ENCODE peak calls at places on chromosomes 13 and 19, in four cellular contexts. One of them, this sample, is unnamed.

GRCh38 chr13:78732445-78733017 is 73.6 kb upstream of the OBI1 start:
- DNase-seq in GM12878: no peak
- DNase-seq in HepG2: no peak
- DNase-seq in K562: no peak
- DNase-seq in this sample: no peak

GRCh38 chr19:2602391-2603181 is 99.9 kb downstream of the GNG7 start:
- DNase-seq in GM12878: no peak
- DNase-seq in HepG2: no peak
- DNase-seq in K562: no peak
- DNase-seq in this sample: peak; percentile 37

GRCh38 chr13:74246398-74246975 is 112.3 kb upstream of the KLF12 start:
- DNase-seq in GM12878: no peak
- DNase-seq in HepG2: no peak
- DNase-seq in K562: no peak
- DNase-seq in this sample: peak; percentile 38

GRCh38 chr13:21012211-21012610 is 49.2 kb downstream of the LATS2 start:
- DNase-seq in GM12878: no peak
- DNase-seq in HepG2: peak; percentile 12
- DNase-seq in K562: no peak
- DNase-seq in this sample: no peak

GRCh38 chr13:46296920-46297319 is 85.2 kb downstream of the LRRC63 start:
- DNase-seq in GM12878: no peak
- DNase-seq in HepG2: no peak
- DNase-seq in K562: peak; percentile 9
- DNase-seq in this sample: peak; percentile 66

GRCh38 chr13:44801990-44802389 is 187.3 kb downstream of the NUFIP1 start:
- DNase-seq in GM12878: no peak
- DNase-seq in HepG2: no peak
- DNase-seq in K562: no peak
- DNase-seq in this sample: peak; percentile 92

GRCh38 chr19:17294051-17294891 is 9.0 kb downstream of the ABHD8 start:
- DNase-seq in GM12878: no peak
- DNase-seq in HepG2: no peak
- DNase-seq in K562: peak; percentile 89
- DNase-seq in this sample: no peak

GRCh38 chr13:80881495-80882482 is 540.9 kb upstream of the SPRY2 start:
- DNase-seq in GM12878: no peak
- DNase-seq in HepG2: no peak
- DNase-seq in K562: peak; percentile 15
- DNase-seq in this sample: peak; percentile 81

GRCh38 chr13:33099860-33100259 is 83.6 kb downstream of the KL start:
- DNase-seq in GM12878: no peak
- DNase-seq in HepG2: no peak
- DNase-seq in K562: no peak
- DNase-seq in this sample: no peak

GRCh38 chr19:1260749-1261511 is 8.2 kb upstream of the CIRBP start:
- DNase-seq in GM12878: peak; percentile 85
- DNase-seq in HepG2: peak; percentile 88
- DNase-seq in K562: peak; percentile 90
- DNase-seq in this sample: peak; percentile 96

GRCh38 chr19:39833464-39834286 is at the start of gene DYRK1B:
- DNase-seq in GM12878: peak; percentile 92
- DNase-seq in HepG2: no peak
- DNase-seq in K562: peak; percentile 94
- DNase-seq in this sample: peak; percentile 97

GRCh38 chr13:25783480-25784081 is 268.2 kb downstream of the SHISA2 start:
- DNase-seq in GM12878: no peak
- DNase-seq in HepG2: no peak
- DNase-seq in K562: no peak
- DNase-seq in this sample: no peak

GRCh38 chr13:113552786-113553540 is 31.6 kb upstream of the TFDP1 start:
- DNase-seq in GM12878: no peak
- DNase-seq in HepG2: no peak
- DNase-seq in K562: no peak
- DNase-seq in this sample: peak; percentile 97

GRCh38 chr19:29967623-29968022 is 25.6 kb downstream of the URI1 start:
- DNase-seq in GM12878: no peak
- DNase-seq in HepG2: no peak
- DNase-seq in K562: no peak
- DNase-seq in this sample: no peak

GRCh38 chr13:81025091-81025490 is 684.2 kb upstream of the SPRY2 start:
- DNase-seq in GM12878: no peak
- DNase-seq in HepG2: no peak
- DNase-seq in K562: no peak
- DNase-seq in this sample: no peak

GRCh38 chr19:41398042-41398403 is 405 bp downstream of the BCKDHA start:
- DNase-seq in GM12878: no peak
- DNase-seq in HepG2: no peak
- DNase-seq in K562: no peak
- DNase-seq in this sample: no peak

GRCh38 chr13:33111414-33112110 is 95.3 kb downstream of the KL start:
- DNase-seq in GM12878: no peak
- DNase-seq in HepG2: peak; percentile 82
- DNase-seq in K562: no peak
- DNase-seq in this sample: peak; percentile 22

GRCh38 chr19:33684550-33685303 is 63.0 kb downstream of the CHST8 start:
- DNase-seq in GM12878: no peak
- DNase-seq in HepG2: no peak
- DNase-seq in K562: no peak
- DNase-seq in this sample: no peak

GRCh38 chr13:45298206-45298505 is 42.8 kb downstream of the TPT1 start:
- DNase-seq in GM12878: no peak
- DNase-seq in HepG2: no peak
- DNase-seq in K562: no peak
- DNase-seq in this sample: no peak

GRCh38 chr13:111325941-111326620 is 5.6 kb downstream of the TEX29 start:
- DNase-seq in GM12878: no peak
- DNase-seq in HepG2: no peak
- DNase-seq in K562: no peak
- DNase-seq in this sample: no peak

GRCh38 chr19:13906525-13906904 is 514 bp downstream of the CC2D1A start:
- DNase-seq in GM12878: no peak
- DNase-seq in HepG2: peak; percentile 58
- DNase-seq in K562: peak; percentile 79
- DNase-seq in this sample: no peak

GRCh38 chr13:63351081-63351480 is 1935.4 kb upstream of the PCDH20 start:
- DNase-seq in GM12878: no peak
- DNase-seq in HepG2: no peak
- DNase-seq in K562: no peak
- DNase-seq in this sample: no peak

GRCh38 chr13:101736551-101736950 is 284.1 kb downstream of the ITGBL1 start:
- DNase-seq in GM12878: no peak
- DNase-seq in HepG2: no peak
- DNase-seq in K562: no peak
- DNase-seq in this sample: no peak

GRCh38 chr19:20247016-20247683 is 80.1 kb downstream of the ZNF486 start:
- DNase-seq in GM12878: no peak
- DNase-seq in HepG2: no peak
- DNase-seq in K562: no peak
- DNase-seq in this sample: no peak

GRCh38 chr19:45767881-45768643 is 990 bp downstream of the SIX5 start:
- DNase-seq in GM12878: no peak
- DNase-seq in HepG2: peak; percentile 41
- DNase-seq in K562: peak; percentile 67
- DNase-seq in this sample: peak; percentile 72

DNA sequence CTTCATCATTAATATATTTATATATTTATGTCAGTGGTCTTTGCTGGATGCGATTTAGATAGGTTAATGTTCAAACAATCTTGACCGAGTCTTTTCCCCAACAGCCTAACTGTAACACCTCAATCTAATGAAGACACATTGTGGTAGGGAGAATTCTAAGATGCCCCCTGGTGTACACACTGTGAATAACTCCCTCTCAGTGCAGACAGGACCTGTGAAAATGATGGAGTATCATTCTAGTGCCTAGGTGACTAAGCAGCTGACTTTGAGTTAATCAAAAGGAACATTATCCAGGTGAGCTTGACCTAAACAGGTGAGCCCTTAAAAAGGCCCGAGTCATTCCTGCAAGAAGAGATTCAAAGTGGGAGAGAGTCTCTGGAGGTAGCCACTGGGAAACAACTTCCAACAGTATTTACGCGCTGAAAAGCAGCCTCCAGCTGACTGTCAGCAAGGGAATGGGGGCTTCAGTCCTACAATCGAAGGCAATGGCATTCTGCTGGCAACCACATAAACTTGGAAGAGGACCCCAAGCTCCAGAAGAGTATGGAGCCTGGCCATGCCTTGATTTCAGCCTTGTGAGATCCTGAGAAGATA is 28.0 kb upstream of the KBTBD7 start:
- DNase-seq in GM12878: peak; percentile 34
- DNase-seq in HepG2: peak; percentile 50
- DNase-seq in K562: peak; percentile 59
- DNase-seq in this sample: peak; percentile 72
- H3K9ac ChIP-seq in GM12878: no peak overlapping the region
- H3K9ac ChIP-seq in HepG2: no peak overlapping the region
- H3K9ac ChIP-seq in K562: no peak overlapping the region
- H3K9ac ChIP-seq in this sample: no peak overlapping the region

GRCh38 chr13:105464249-105464648 is 1071.2 kb downstream of the EFNB2 start:
- DNase-seq in GM12878: no peak
- DNase-seq in HepG2: no peak
- DNase-seq in K562: no peak
- DNase-seq in this sample: no peak
- TF ChIP-seq MAX in GM12878: no peak
- TF ChIP-seq MAX in HepG2: no peak
- TF ChIP-seq MAX in K562: no peak
- TF ChIP-seq MAX in this sample: no peak

GRCh38 chr19:50607388-50607787 is 32.3 kb downstream of the SYT3 start:
- DNase-seq in GM12878: no peak
- DNase-seq in HepG2: no peak
- DNase-seq in K562: no peak
- DNase-seq in this sample: no peak

GRCh38 chr19:50602089-50602422 is 33.8 kb upstream of the LRRC4B start:
- DNase-seq in GM12878: no peak
- DNase-seq in HepG2: no peak
- DNase-seq in K562: no peak
- DNase-seq in this sample: no peak

GRCh38 chr19:50602935-50603334 is 34.7 kb upstream of the LRRC4B start:
- DNase-seq in GM12878: no peak
- DNase-seq in HepG2: no peak
- DNase-seq in K562: peak; percentile 27
- DNase-seq in this sample: no peak

GRCh38 chr19:50602496-50602895 is 34.3 kb upstream of the LRRC4B start:
- DNase-seq in GM12878: no peak
- DNase-seq in HepG2: no peak
- DNase-seq in K562: no peak
- DNase-seq in this sample: no peak

DNA sequence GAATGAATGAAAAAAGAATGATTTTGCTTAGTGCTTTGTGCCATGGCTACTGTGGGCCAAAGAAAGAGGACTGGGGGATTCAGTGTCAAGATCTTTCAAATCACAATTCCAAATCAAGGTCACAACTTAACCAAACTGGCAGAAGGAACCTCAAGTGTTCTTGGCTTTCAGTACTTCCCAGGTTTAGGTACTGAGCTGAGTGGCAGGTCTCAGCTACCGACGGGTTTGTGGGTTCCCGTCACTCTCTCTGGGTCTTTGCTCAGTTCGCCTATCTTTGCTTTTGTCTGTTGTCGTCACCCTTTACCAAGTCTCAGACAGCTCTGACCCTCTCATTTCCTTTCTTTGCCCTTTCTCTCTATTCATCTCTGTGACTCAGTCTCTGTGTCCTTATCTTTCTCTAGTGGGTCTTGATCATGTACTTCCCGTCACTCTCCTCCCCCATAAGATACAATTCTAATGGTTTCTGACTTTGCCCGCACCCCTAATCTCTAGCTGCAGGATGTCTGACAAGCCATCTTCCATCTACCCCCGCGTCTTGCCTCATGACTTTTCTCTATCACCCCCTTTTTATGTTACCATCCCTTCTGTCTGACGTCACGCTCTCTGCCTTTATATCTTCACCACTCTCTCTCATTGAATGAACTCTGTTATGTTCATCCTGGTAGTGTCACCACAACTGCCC is 33.3 kb upstream of the LRRC4B start:
- DNase-seq in GM12878: no peak
- DNase-seq in HepG2: no peak
- DNase-seq in K562: peak; percentile 75
- DNase-seq in this sample: no peak
- TF ChIP-seq MYC in GM12878: no peak
- TF ChIP-seq MYC in HepG2: no peak
- TF ChIP-seq MYC in K562: no peak
- TF ChIP-seq MYC in this sample: no peak

GRCh38 chr19:48713864-48714755 is 5.4 kb downstream of the MAMSTR start:
- DNase-seq in GM12878: peak; percentile 97
- DNase-seq in HepG2: peak; percentile 99
- DNase-seq in K562: peak; percentile 98
- DNase-seq in this sample: peak; percentile 100
- H3K9ac ChIP-seq in GM12878: peak overlapping the region; percentile 87
- H3K9ac ChIP-seq in HepG2: peak overlapping the region; percentile 87
- H3K9ac ChIP-seq in K562: peak overlapping the region; percentile 80
- H3K9ac ChIP-seq in this sample: peak overlapping the region; percentile 76

DNA sequence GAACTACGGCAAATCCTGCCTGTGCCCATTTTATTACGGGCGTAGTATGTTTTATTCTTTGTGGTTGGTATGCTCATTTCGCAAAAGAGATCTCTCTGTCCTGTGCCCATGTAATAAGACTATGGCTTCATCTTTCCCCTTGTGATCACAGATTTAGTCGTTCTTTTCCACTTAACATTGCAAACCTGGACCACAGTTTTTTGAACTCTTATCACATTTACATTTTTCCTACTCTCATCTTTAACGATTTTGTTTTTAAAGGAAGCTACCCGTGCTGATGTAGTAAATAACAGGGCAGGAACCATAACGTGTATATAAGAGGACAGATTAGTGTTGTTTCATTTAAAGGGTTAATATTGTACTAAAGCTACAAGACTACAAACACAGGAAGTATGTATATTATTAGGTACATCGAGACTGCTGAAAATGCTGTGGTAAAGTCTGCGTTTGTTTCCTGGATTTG is 3.1 kb upstream of the MYCBP2 start:
- DNase-seq in GM12878: no peak
- DNase-seq in HepG2: no peak
- DNase-seq in K562: no peak
- DNase-seq in this sample: peak; percentile 75
- TF ChIP-seq MAX in GM12878: no peak
- TF ChIP-seq MAX in HepG2: no peak
- TF ChIP-seq MAX in K562: no peak
- TF ChIP-seq MAX in this sample: no peak

This sample was measured in endothelial cell of umbilical vein.